ENCODE peak calls at places on chromosomes 11 and 22, in six cellular contexts. One of them, this sample, is unnamed.

GRCh38 chr11:123454060-123454651 is 24.1 kb downstream of the GRAMD1B start:
- ATAC-seq in stimulated activated naive CD8-positive, alpha-beta T cell treated with anti-CD3 and anti-CD28 coated beads, Interleukin-15, Interleukin-2, amounts not matched to agents 100 U/mL and 50 U/mL, for 24 hours: peak
- ATAC-seq in lower lobe of right lung: no peak
- ATAC-seq in HCT116: peak
- ATAC-seq in upper lobe of right lung: no peak
- ATAC-seq in activated CD4-positive, alpha-beta T cell treated with anti-CD3 and anti-CD28 coated beads for 36 hours: peak
- ATAC-seq in this sample: peak

GRCh38 chr22:42152661-42153270 is 22.2 kb upstream of the CYP2D6 start:
- ATAC-seq in stimulated activated naive CD8-positive, alpha-beta T cell treated with anti-CD3 and anti-CD28 coated beads, Interleukin-15, Interleukin-2, amounts not matched to agents 100 U/mL and 50 U/mL, for 24 hours: no peak
- ATAC-seq in lower lobe of right lung: no peak
- ATAC-seq in HCT116: no peak
- ATAC-seq in upper lobe of right lung: no peak
- ATAC-seq in activated CD4-positive, alpha-beta T cell treated with anti-CD3 and anti-CD28 coated beads for 36 hours: no peak
- ATAC-seq in this sample: no peak

GRCh38 chr11:33742249-33742851 is 6.1 kb upstream of the CD59 start:
- ATAC-seq in stimulated activated naive CD8-positive, alpha-beta T cell treated with anti-CD3 and anti-CD28 coated beads, Interleukin-15, Interleukin-2, amounts not matched to agents 100 U/mL and 50 U/mL, for 24 hours: no peak
- ATAC-seq in lower lobe of right lung: peak
- ATAC-seq in HCT116: peak
- ATAC-seq in upper lobe of right lung: peak
- ATAC-seq in activated CD4-positive, alpha-beta T cell treated with anti-CD3 and anti-CD28 coated beads for 36 hours: no peak
- ATAC-seq in this sample: peak

GRCh38 chr11:19418221-19418620 is 177.5 kb upstream of the E2F8 start:
- ATAC-seq in stimulated activated naive CD8-positive, alpha-beta T cell treated with anti-CD3 and anti-CD28 coated beads, Interleukin-15, Interleukin-2, amounts not matched to agents 100 U/mL and 50 U/mL, for 24 hours: no peak
- ATAC-seq in lower lobe of right lung: no peak
- ATAC-seq in HCT116: no peak
- ATAC-seq in upper lobe of right lung: no peak
- ATAC-seq in activated CD4-positive, alpha-beta T cell treated with anti-CD3 and anti-CD28 coated beads for 36 hours: no peak
- ATAC-seq in this sample: no peak

GRCh38 chr22:45503816-45504702 is 1.4 kb downstream of the FBLN1 start:
- ATAC-seq in stimulated activated naive CD8-positive, alpha-beta T cell treated with anti-CD3 and anti-CD28 coated beads, Interleukin-15, Interleukin-2, amounts not matched to agents 100 U/mL and 50 U/mL, for 24 hours: peak
- ATAC-seq in lower lobe of right lung: no peak
- ATAC-seq in HCT116: no peak
- ATAC-seq in upper lobe of right lung: no peak
- ATAC-seq in activated CD4-positive, alpha-beta T cell treated with anti-CD3 and anti-CD28 coated beads for 36 hours: peak
- ATAC-seq in this sample: peak

GRCh38 chr11:46903846-46904245 is 14.5 kb downstream of the LRP4 start:
- ATAC-seq in stimulated activated naive CD8-positive, alpha-beta T cell treated with anti-CD3 and anti-CD28 coated beads, Interleukin-15, Interleukin-2, amounts not matched to agents 100 U/mL and 50 U/mL, for 24 hours: no peak
- ATAC-seq in lower lobe of right lung: no peak
- ATAC-seq in HCT116: no peak
- ATAC-seq in upper lobe of right lung: no peak
- ATAC-seq in activated CD4-positive, alpha-beta T cell treated with anti-CD3 and anti-CD28 coated beads for 36 hours: no peak
- ATAC-seq in this sample: no peak

GRCh38 chr11:1728281-1728680 is 22.1 kb downstream of the IFITM10 start:
- ATAC-seq in stimulated activated naive CD8-positive, alpha-beta T cell treated with anti-CD3 and anti-CD28 coated beads, Interleukin-15, Interleukin-2, amounts not matched to agents 100 U/mL and 50 U/mL, for 24 hours: no peak
- ATAC-seq in lower lobe of right lung: no peak
- ATAC-seq in HCT116: no peak
- ATAC-seq in upper lobe of right lung: no peak
- ATAC-seq in activated CD4-positive, alpha-beta T cell treated with anti-CD3 and anti-CD28 coated beads for 36 hours: no peak
- ATAC-seq in this sample: no peak

GRCh38 chr22:41447435-41448188 is 1.0 kb upstream of the TOB2 start:
- ATAC-seq in stimulated activated naive CD8-positive, alpha-beta T cell treated with anti-CD3 and anti-CD28 coated beads, Interleukin-15, Interleukin-2, amounts not matched to agents 100 U/mL and 50 U/mL, for 24 hours: peak
- ATAC-seq in lower lobe of right lung: peak
- ATAC-seq in HCT116: peak
- ATAC-seq in upper lobe of right lung: peak
- ATAC-seq in activated CD4-positive, alpha-beta T cell treated with anti-CD3 and anti-CD28 coated beads for 36 hours: no peak
- ATAC-seq in this sample: peak

GRCh38 chr11:133331031-133331430 is 201.3 kb downstream of the OPCML start:
- ATAC-seq in stimulated activated naive CD8-positive, alpha-beta T cell treated with anti-CD3 and anti-CD28 coated beads, Interleukin-15, Interleukin-2, amounts not matched to agents 100 U/mL and 50 U/mL, for 24 hours: no peak
- ATAC-seq in lower lobe of right lung: no peak
- ATAC-seq in HCT116: no peak
- ATAC-seq in upper lobe of right lung: no peak
- ATAC-seq in activated CD4-positive, alpha-beta T cell treated with anti-CD3 and anti-CD28 coated beads for 36 hours: no peak
- ATAC-seq in this sample: no peak

GRCh38 chr22:27433585-27434190 is 367.9 kb downstream of the MN1 start:
- ATAC-seq in stimulated activated naive CD8-positive, alpha-beta T cell treated with anti-CD3 and anti-CD28 coated beads, Interleukin-15, Interleukin-2, amounts not matched to agents 100 U/mL and 50 U/mL, for 24 hours: no peak
- ATAC-seq in lower lobe of right lung: no peak
- ATAC-seq in HCT116: no peak
- ATAC-seq in upper lobe of right lung: no peak
- ATAC-seq in activated CD4-positive, alpha-beta T cell treated with anti-CD3 and anti-CD28 coated beads for 36 hours: no peak
- ATAC-seq in this sample: no peak

GRCh38 chr11:125272092-125272491 is 107.5 kb downstream of the PKNOX2 start:
- ATAC-seq in stimulated activated naive CD8-positive, alpha-beta T cell treated with anti-CD3 and anti-CD28 coated beads, Interleukin-15, Interleukin-2, amounts not matched to agents 100 U/mL and 50 U/mL, for 24 hours: no peak
- ATAC-seq in lower lobe of right lung: no peak
- ATAC-seq in HCT116: no peak
- ATAC-seq in upper lobe of right lung: no peak
- ATAC-seq in activated CD4-positive, alpha-beta T cell treated with anti-CD3 and anti-CD28 coated beads for 36 hours: no peak
- ATAC-seq in this sample: no peak

GRCh38 chr22:42994917-42995562 is 19.9 kb downstream of the PACSIN2 start:
- ATAC-seq in stimulated activated naive CD8-positive, alpha-beta T cell treated with anti-CD3 and anti-CD28 coated beads, Interleukin-15, Interleukin-2, amounts not matched to agents 100 U/mL and 50 U/mL, for 24 hours: no peak
- ATAC-seq in lower lobe of right lung: peak
- ATAC-seq in HCT116: no peak
- ATAC-seq in upper lobe of right lung: peak
- ATAC-seq in activated CD4-positive, alpha-beta T cell treated with anti-CD3 and anti-CD28 coated beads for 36 hours: no peak
- ATAC-seq in this sample: peak

GRCh38 chr22:21713428-21714058 is 22.1 kb downstream of the YPEL1 start:
- ATAC-seq in stimulated activated naive CD8-positive, alpha-beta T cell treated with anti-CD3 and anti-CD28 coated beads, Interleukin-15, Interleukin-2, amounts not matched to agents 100 U/mL and 50 U/mL, for 24 hours: peak
- ATAC-seq in lower lobe of right lung: no peak
- ATAC-seq in HCT116: no peak
- ATAC-seq in upper lobe of right lung: no peak
- ATAC-seq in activated CD4-positive, alpha-beta T cell treated with anti-CD3 and anti-CD28 coated beads for 36 hours: no peak
- ATAC-seq in this sample: no peak

GRCh38 chr11:12854297-12854661 is 154.8 kb upstream of the RASSF10 start:
- ATAC-seq in stimulated activated naive CD8-positive, alpha-beta T cell treated with anti-CD3 and anti-CD28 coated beads, Interleukin-15, Interleukin-2, amounts not matched to agents 100 U/mL and 50 U/mL, for 24 hours: no peak
- ATAC-seq in lower lobe of right lung: peak
- ATAC-seq in HCT116: no peak
- ATAC-seq in upper lobe of right lung: peak
- ATAC-seq in activated CD4-positive, alpha-beta T cell treated with anti-CD3 and anti-CD28 coated beads for 36 hours: no peak
- ATAC-seq in this sample: peak

GRCh38 chr22:20566420-20567260 is 59.2 kb downstream of the MED15 start:
- ATAC-seq in stimulated activated naive CD8-positive, alpha-beta T cell treated with anti-CD3 and anti-CD28 coated beads, Interleukin-15, Interleukin-2, amounts not matched to agents 100 U/mL and 50 U/mL, for 24 hours: peak
- ATAC-seq in lower lobe of right lung: peak
- ATAC-seq in HCT116: no peak
- ATAC-seq in upper lobe of right lung: no peak
- ATAC-seq in activated CD4-positive, alpha-beta T cell treated with anti-CD3 and anti-CD28 coated beads for 36 hours: peak
- ATAC-seq in this sample: no peak

GRCh38 chr11:11157201-11157600 is 195.8 kb downstream of the CSNK2A3 start:
- ATAC-seq in stimulated activated naive CD8-positive, alpha-beta T cell treated with anti-CD3 and anti-CD28 coated beads, Interleukin-15, Interleukin-2, amounts not matched to agents 100 U/mL and 50 U/mL, for 24 hours: peak
- ATAC-seq in lower lobe of right lung: peak
- ATAC-seq in HCT116: peak
- ATAC-seq in upper lobe of right lung: peak
- ATAC-seq in activated CD4-positive, alpha-beta T cell treated with anti-CD3 and anti-CD28 coated beads for 36 hours: peak
- ATAC-seq in this sample: no peak

GRCh38 chr11:10674440-10674855 is 19.1 kb downstream of the IRAG1 start:
- ATAC-seq in stimulated activated naive CD8-positive, alpha-beta T cell treated with anti-CD3 and anti-CD28 coated beads, Interleukin-15, Interleukin-2, amounts not matched to agents 100 U/mL and 50 U/mL, for 24 hours: no peak
- ATAC-seq in lower lobe of right lung: peak
- ATAC-seq in HCT116: peak
- ATAC-seq in upper lobe of right lung: peak
- ATAC-seq in activated CD4-positive, alpha-beta T cell treated with anti-CD3 and anti-CD28 coated beads for 36 hours: no peak
- ATAC-seq in this sample: no peak

GRCh38 chr11:28245131-28245530 is 136.9 kb downstream of the METTL15 start:
- ATAC-seq in stimulated activated naive CD8-positive, alpha-beta T cell treated with anti-CD3 and anti-CD28 coated beads, Interleukin-15, Interleukin-2, amounts not matched to agents 100 U/mL and 50 U/mL, for 24 hours: no peak
- ATAC-seq in lower lobe of right lung: no peak
- ATAC-seq in HCT116: no peak
- ATAC-seq in upper lobe of right lung: no peak
- ATAC-seq in activated CD4-positive, alpha-beta T cell treated with anti-CD3 and anti-CD28 coated beads for 36 hours: no peak
- ATAC-seq in this sample: no peak